ENCODE peak calls at places on chromosomes 2 and 18, in ten cellular contexts. D, Y, G, H, T, A, P, O, X and C are unnamed samples.

GRCh38 chr18:73891572-73892421 is 255.8 kb downstream of the FBXO15 start:
- DNase-seq in D (no peak), Y (no peak), G (peak; percentile 21), H (no peak), T (no peak), A (no peak), P (no peak), O (no peak), X (no peak), C (no peak)

GRCh38 chr2:37654932-37655331 is 16.5 kb downstream of the CDC42EP3 start:
- DNase-seq in D (no peak), Y (no peak), G (no peak), H (no peak), T (no peak), A (no peak), P (no peak), O (no peak), X (no peak), C (no peak)

GRCh38 chr2:133718688-133719201 is 150.5 kb upstream of the NCKAP5 start:
- DNase-seq in D (no peak), Y (peak; percentile 61), G (no peak), H (no peak), T (no peak), A (no peak), P (no peak), O (no peak), X (no peak), C (no peak)

GRCh38 chr2:285506-285905 is 2.4 kb downstream of the ALKAL2 start:
- DNase-seq in D (no peak), Y (peak; percentile 25), G (no peak), H (no peak), T (no peak), A (no peak), P (no peak), O (no peak), X (no peak), C (no peak)

GRCh38 chr2:238203973-238204683 is 633 bp upstream of the ILKAP start:
- DNase-seq in D (no peak), Y (no peak), G (no peak), H (no peak), T (no peak), A (no peak), P (no peak), O (no peak), X (no peak), C (no peak)

GRCh38 chr2:68980956-68981355 is 6.5 kb downstream of the GKN1 start:
- DNase-seq in D (no peak), Y (no peak), G (peak; percentile 24), H (no peak), T (no peak), A (no peak), P (no peak), O (no peak), X (no peak), C (no peak)

GRCh38 chr18:13615432-13615861 is 110.9 kb downstream of the FAM210A start:
- DNase-seq in D (no peak), Y (no peak), G (no peak), H (no peak), T (no peak), A (no peak), P (no peak), O (no peak), X (no peak), C (peak; percentile 17)

GRCh38 chr2:193373139-193373538 is 1178.4 kb upstream of the TMEFF2 start:
- DNase-seq in D (no peak), Y (no peak), G (no peak), H (no peak), T (no peak), A (no peak), P (no peak), O (no peak), X (no peak), C (no peak)

GRCh38 chr2:43559391-43560230 is 36.2 kb downstream of the THADA start:
- DNase-seq in D (no peak), Y (no peak), G (no peak), H (no peak), T (no peak), A (no peak), P (no peak), O (no peak), X (no peak), C (no peak)

GRCh38 chr2:6866239-6866745 is 585 bp upstream of the CMPK2 start:
- DNase-seq in D (no peak), Y (peak; percentile 69), G (peak; percentile 59), H (peak; percentile 27), T (peak; percentile 23), A (no peak), P (no peak), O (no peak), X (no peak), C (peak; percentile 83)

GRCh38 chr2:54556659-54557121 is 100.6 kb downstream of the SPTBN1 start:
- DNase-seq in D (no peak), Y (no peak), G (no peak), H (no peak), T (no peak), A (no peak), P (no peak), O (no peak), X (no peak), C (no peak)

GRCh38 chr2:62216113-62216512 is 20.2 kb downstream of the B3GNT2 start:
- DNase-seq in D (no peak), Y (no peak), G (no peak), H (no peak), T (no peak), A (no peak), P (no peak), O (no peak), X (no peak), C (no peak)

GRCh38 chr2:142689206-142689605 is 188.3 kb upstream of the KYNU start:
- DNase-seq in D (no peak), Y (no peak), G (no peak), H (no peak), T (no peak), A (no peak), P (no peak), O (no peak), X (no peak), C (no peak)

GRCh38 chr2:206084870-206085741 is 868 bp downstream of the INO80D start:
- DNase-seq in D (peak; percentile 21), Y (peak; percentile 19), G (peak; percentile 49), H (no peak), T (peak; percentile 66), A (peak; percentile 31), P (peak; percentile 80), O (peak; percentile 86), X (peak; percentile 73), C (peak; percentile 37)

GRCh38 chr2:10717630-10718029 is 3.8 kb upstream of the ATP6V1C2 start:
- DNase-seq in D (peak; percentile 58), Y (peak; percentile 91), G (no peak), H (no peak), T (no peak), A (no peak), P (no peak), O (no peak), X (no peak), C (no peak)

GRCh38 chr18:57975805-57976204 is 68.2 kb upstream of the NEDD4L start:
- DNase-seq in D (no peak), Y (no peak), G (no peak), H (no peak), T (no peak), A (no peak), P (no peak), O (no peak), X (no peak), C (peak; percentile 19)

GRCh38 chr2:114068438-114068837 is 178.5 kb downstream of the ACTR3 start:
- DNase-seq in D (no peak), Y (no peak), G (peak; percentile 1), H (no peak), T (no peak), A (no peak), P (no peak), O (no peak), X (no peak), C (no peak)

GRCh38 chr2:234847364-234847635 is 104.5 kb upstream of the SH3BP4 start:
- DNase-seq in D (no peak), Y (no peak), G (no peak), H (no peak), T (no peak), A (no peak), P (no peak), O (no peak), X (no peak), C (no peak)

GRCh38 chr2:112156152-112156986 is 18.2 kb downstream of the FBLN7 start:
- DNase-seq in D (no peak), Y (no peak), G (no peak), H (no peak), T (no peak), A (peak; percentile 14), P (peak; percentile 59), O (no peak), X (no peak), C (no peak)
- H3K4me3 ChIP-seq in D (no peak overlapping the region), Y (no peak overlapping the region), G (no peak overlapping the region), H (no peak overlapping the region), T (peak overlapping the region; percentile 31), A (peak overlapping the region; percentile 47), P (no peak overlapping the region), O (no peak overlapping the region), X (no peak overlapping the region), C (no peak overlapping the region)

DNA sequence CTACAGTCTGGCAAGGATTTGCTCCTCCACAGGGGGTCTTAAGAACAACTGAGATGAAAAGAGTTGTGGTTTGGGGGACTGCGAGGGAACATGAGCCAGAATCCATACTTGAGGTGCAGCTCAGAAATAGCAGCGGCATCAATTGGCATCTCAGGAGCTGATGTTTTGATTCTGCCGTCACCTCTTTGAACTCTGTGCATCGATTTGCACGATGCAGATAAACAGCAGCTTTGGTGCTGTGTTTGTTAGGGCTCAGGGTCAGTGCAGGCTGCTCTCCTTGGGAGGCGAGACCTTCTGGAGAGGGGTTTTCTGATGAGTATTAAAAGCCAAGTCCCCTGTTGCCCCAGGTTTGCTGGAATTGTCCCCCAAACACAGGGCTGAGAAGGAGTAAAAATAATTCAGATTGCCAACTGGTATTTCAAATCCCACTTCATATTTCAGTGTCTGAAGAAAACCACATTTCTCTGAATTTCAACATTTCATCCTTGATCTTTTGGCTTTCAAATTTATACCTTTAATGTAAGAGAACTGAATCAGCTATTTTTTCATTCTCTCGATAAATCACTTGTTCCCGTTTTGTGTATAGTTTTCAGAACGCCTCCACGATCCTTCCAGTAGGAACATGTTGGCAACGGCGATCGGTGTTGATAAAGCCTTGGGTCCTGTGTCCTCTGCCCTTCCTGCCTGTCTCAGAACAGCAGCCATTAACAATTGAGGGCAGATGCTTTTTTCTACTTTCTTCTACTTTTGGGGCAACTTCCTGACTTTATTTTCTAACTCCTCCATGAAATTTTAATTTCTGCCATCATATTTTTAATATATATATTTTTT is 65.0 kb downstream of the RAB31 start:
- DNase-seq in D (no peak), Y (no peak), G (no peak), H (no peak), T (no peak), A (no peak), P (no peak), O (no peak), X (no peak), C (no peak)
- H3K4me1 ChIP-seq in D (no peaks in the 10 kb centered on the region), Y (peaks cover 4% of the 10 kb centered on the region), G (peaks cover 6% of the 10 kb centered on the region), H (peaks cover 20% of the 10 kb centered on the region), T (no peaks in the 10 kb centered on the region), A (no peaks in the 10 kb centered on the region), P (peaks cover 12% of the 10 kb centered on the region), O (peaks cover 4% of the 10 kb centered on the region), X (peaks cover 4% of the 10 kb centered on the region), C (peaks cover 4% of the 10 kb centered on the region)

GRCh38 chr2:95076705-95077520 is 44.7 kb downstream of the MRPS5 start:
- DNase-seq in D (peak; percentile 81), Y (peak; percentile 93), G (peak; percentile 96), H (peak; percentile 63), T (peak; percentile 74), A (peak; percentile 84), P (peak; percentile 96), O (peak; percentile 91), X (peak; percentile 76), C (peak; percentile 78)
- H3K27ac ChIP-seq in D (no peak overlapping the region), Y (no peak overlapping the region), G (peak overlapping the region; percentile 57), H (peak overlapping the region; percentile 25), T (no peak overlapping the region), A (peak overlapping the region; percentile 73), P (no peak overlapping the region), O (no peak overlapping the region), X (no peak overlapping the region), C (no peak overlapping the region)

GRCh38 chr2:64228923-64229322 is 84.7 kb upstream of the PELI1 start:
- DNase-seq in D (no peak), Y (no peak), G (no peak), H (no peak), T (no peak), A (no peak), P (no peak), O (no peak), X (no peak), C (no peak)
- H3K4me3 ChIP-seq in D (no peak overlapping the region), Y (peak overlapping the region; percentile 72), G (no peak overlapping the region), H (no peak overlapping the region), T (peak overlapping the region; percentile 70), A (peak overlapping the region; percentile 51), P (peak overlapping the region; percentile 48), O (no peak overlapping the region), X (peak overlapping the region; percentile 51), C (no peak overlapping the region)